ENCODE peak calls at places on chromosomes 5 and 9, in ten cellular contexts. Z, X, Y, F, B, O, S, M, H and E are unnamed samples.
A peak's percentile ranks its signal among the peaks of the same experiment; 100 is the strongest.

GRCh38 chr9:71824242-71824641 is 55.9 kb upstream of the CEMIP2 start:
- DNase-seq in Z (no peak), X (no peak), Y (no peak), F (no peak), B (no peak), O (no peak), S (no peak), M (no peak), H (no peak), E (no peak)

GRCh38 chr5:158978061-158978745 is 121.5 kb downstream of the EBF1 start:
- DNase-seq in Z (no peak), X (peak; percentile 11), Y (no peak), F (no peak), B (peak; percentile 57), O (peak; percentile 68), S (no peak), M (no peak), H (no peak), E (no peak)

GRCh38 chr5:174623438-174624019 is 100.9 kb upstream of the MSX2 start:
- DNase-seq in Z (no peak), X (no peak), Y (no peak), F (no peak), B (no peak), O (no peak), S (no peak), M (no peak), H (no peak), E (no peak)

GRCh38 chr9:21969011-21969935 is 24.9 kb downstream of the CDKN2A start:
- DNase-seq in Z (no peak), X (no peak), Y (no peak), F (no peak), B (no peak), O (no peak), S (no peak), M (no peak), H (no peak), E (no peak)

GRCh38 chr5:94618029-94618492 is 343 bp downstream of the KIAA0825 start:
- DNase-seq in Z (no peak), X (peak; percentile 84), Y (no peak), F (no peak), B (peak; percentile 78), O (peak; percentile 57), S (no peak), M (peak; percentile 67), H (peak; percentile 80), E (no peak)

GRCh38 chr5:80711938-80712337 is 57.2 kb upstream of the DHFR start:
- DNase-seq in Z (no peak), X (peak; percentile 70), Y (no peak), F (no peak), B (peak; percentile 45), O (peak; percentile 34), S (no peak), M (no peak), H (no peak), E (no peak)

GRCh38 chr5:82406200-82406773 is 128.1 kb upstream of the RPS23 start:
- DNase-seq in Z (no peak), X (peak; percentile 97), Y (no peak), F (no peak), B (peak; percentile 93), O (peak; percentile 68), S (no peak), M (no peak), H (no peak), E (no peak)

GRCh38 chr9:18269561-18269960 is 204.4 kb upstream of the ADAMTSL1 start:
- DNase-seq in Z (no peak), X (no peak), Y (no peak), F (no peak), B (no peak), O (no peak), S (no peak), M (no peak), H (no peak), E (no peak)

GRCh38 chr5:170648546-170648945 is 135.0 kb upstream of the GABRP start:
- DNase-seq in Z (no peak), X (peak; percentile 68), Y (no peak), F (no peak), B (peak; percentile 64), O (peak; percentile 5), S (no peak), M (no peak), H (no peak), E (no peak)

GRCh38 chr9:87570000-87570834 is 72.5 kb downstream of the DAPK1 start:
- DNase-seq in Z (no peak), X (no peak), Y (no peak), F (no peak), B (no peak), O (no peak), S (no peak), M (no peak), H (no peak), E (no peak)

GRCh38 chr5:154528005-154528594 is 50.1 kb upstream of the HAND1 start:
- DNase-seq in Z (no peak), X (no peak), Y (no peak), F (no peak), B (no peak), O (no peak), S (no peak), M (no peak), H (no peak), E (no peak)

GRCh38 chr5:73630760-73631159 is 4.8 kb downstream of the ARHGEF28 start:
- DNase-seq in Z (no peak), X (no peak), Y (no peak), F (no peak), B (no peak), O (no peak), S (no peak), M (no peak), H (no peak), E (no peak)

GRCh38 chr5:134878403-134878802 is 4.2 kb downstream of the TXNDC15 start:
- DNase-seq in Z (no peak), X (no peak), Y (no peak), F (no peak), B (no peak), O (no peak), S (no peak), M (no peak), H (no peak), E (no peak)

GRCh38 chr9:98971915-98972223 is 28.2 kb downstream of the COL15A1 start:
- DNase-seq in Z (no peak), X (no peak), Y (no peak), F (no peak), B (no peak), O (no peak), S (no peak), M (no peak), H (no peak), E (no peak)

GRCh38 chr9:136451221-136451877 is 11.7 kb upstream of the INPP5E start:
- DNase-seq in Z (no peak), X (no peak), Y (no peak), F (no peak), B (no peak), O (no peak), S (no peak), M (no peak), H (no peak), E (no peak)

GRCh38 chr5:6615416-6615815 is 17.4 kb downstream of the NSUN2 start:
- DNase-seq in Z (no peak), X (no peak), Y (no peak), F (no peak), B (no peak), O (no peak), S (no peak), M (no peak), H (no peak), E (no peak)

GRCh38 chr9:26809795-26810194 is 82.8 kb downstream of the CAAP1 start:
- DNase-seq in Z (no peak), X (peak; percentile 68), Y (no peak), F (no peak), B (peak; percentile 77), O (peak; percentile 58), S (no peak), M (no peak), H (no peak), E (no peak)